ENCODE peak calls at places on chromosomes 16 and 17, in five cellular contexts. Q is NCI-H1105; U is activated CD4-positive, CD25-positive, alpha-beta regulatory T cell treated with anti-CD3 and anti-CD28 coated beads, Interleukin-2, amount 50 U/mL, for 72 hours; G is iPS-NIHi11; X is epithelial cell of proximal tubule. D is an unnamed sample.

GRCh38 chr16:526181-527014 is 1.1 kb upstream of the CAPN15 start:
- DNase-seq in Q (no peak), U (no peak), G (no peak), X (no peak), D (no peak)

GRCh38 chr17:59451706-59452105 is 113.7 kb upstream of the DHX40 start:
- DNase-seq in Q (no peak), U (no peak), G (no peak), X (peak), D (no peak)

GRCh38 chr16:1494711-1495110 is 1.6 kb downstream of the TELO2 start:
- DNase-seq in Q (no peak), U (no peak), G (no peak), X (no peak), D (no peak)

GRCh38 chr17:34458266-34458665 is 95.2 kb upstream of the CCL1 start:
- DNase-seq in Q (no peak), U (no peak), G (no peak), X (no peak), D (no peak)

GRCh38 chr17:59756236-59756818 is 48.9 kb downstream of the VMP1 start:
- DNase-seq in Q (no peak), U (no peak), G (no peak), X (peak), D (no peak)

GRCh38 chr16:6132121-6132520 is 1034.5 kb upstream of the EEF2KMT start:
- DNase-seq in Q (no peak), U (no peak), G (no peak), X (no peak), D (no peak)

GRCh38 chr16:73713817-73714495 is 582.7 kb upstream of the PSMD7 start:
- DNase-seq in Q (no peak), U (no peak), G (peak), X (no peak), D (no peak)

GRCh38 chr16:23898682-23899430 is 63.1 kb downstream of the PRKCB start:
- DNase-seq in Q (no peak), U (no peak), G (no peak), X (no peak), D (no peak)

GRCh38 chr17:81871387-81872120 is 417 bp upstream of the ARHGDIA start:
- DNase-seq in Q (no peak), U (peak), G (peak), X (no peak), D (no peak)

GRCh38 chr17:6257339-6257738 is 177.6 kb downstream of the AIPL1 start:
- DNase-seq in Q (no peak), U (no peak), G (no peak), X (peak), D (no peak)

GRCh38 chr17:8289103-8289397 is 580 bp downstream of the RANGRF start:
- DNase-seq in Q (peak), U (no peak), G (no peak), X (no peak), D (no peak)

GRCh38 chr17:79843475-79843916 is 4.3 kb upstream of the CBX4 start:
- DNase-seq in Q (no peak), U (no peak), G (no peak), X (no peak), D (no peak)

GRCh38 chr16:70696952-70697600 is 11.2 kb upstream of the MTSS2 start:
- DNase-seq in Q (no peak), U (no peak), G (no peak), X (no peak), D (no peak)

GRCh38 chr17:28718317-28718672 is 627 bp upstream of the RAB34 start:
- DNase-seq in Q (no peak), U (no peak), G (no peak), X (no peak), D (no peak)

GRCh38 chr17:71423871-71424546 is 696.8 kb upstream of the SOX9 start:
- DNase-seq in Q (peak), U (no peak), G (no peak), X (no peak), D (no peak)

GRCh38 chr17:32102172-32102571 is 40.1 kb upstream of the RHOT1 start:
- DNase-seq in Q (no peak), U (no peak), G (no peak), X (no peak), D (no peak)

GRCh38 chr17:7380855-7381683 is at the start of gene TNK1:
- DNase-seq in Q (peak), U (no peak), G (peak), X (no peak), D (no peak)

GRCh38 chr16:48383204-48383876 is 1.9 kb downstream of the SIAH1 start:
- DNase-seq in Q (no peak), U (no peak), G (no peak), X (no peak), D (no peak)

GRCh38 chr17:64984776-64985521 is 65.7 kb upstream of the LRRC37A3 start:
- DNase-seq in Q (no peak), U (no peak), G (no peak), X (no peak), D (no peak)

GRCh38 chr16:24972608-24973220 is 42.5 kb downstream of the ARHGAP17 start:
- DNase-seq in Q (no peak), U (no peak), G (no peak), X (no peak), D (no peak)

GRCh38 chr17:81097134-81097942 is 62.4 kb downstream of the BAIAP2 start:
- DNase-seq in Q (no peak), U (no peak), G (peak), X (no peak), D (no peak)

GRCh38 chr16:35664091-35664693 is 2204.8 kb downstream of the TP53TG3F start:
- DNase-seq in Q (no peak), U (no peak), G (no peak), X (no peak), D (no peak)